ENCODE peak calls at places on chromosomes 11 and 22, in five cellular contexts. One of them, this sample, is unnamed.

GRCh38 chr22:45310331-45311032 is 748 bp downstream of the FAM118A start:
- DNase-seq in right lobe of liver: no peak
- DNase-seq in stomach: no peak
- DNase-seq in adrenal gland: no peak
- DNase-seq in K562: no peak
- DNase-seq in this sample: peak; percentile 55

GRCh38 chr11:8748317-8748716 is 65.7 kb downstream of the RPL27A start:
- DNase-seq in stomach: no peak
- DNase-seq in adrenal gland: no peak
- DNase-seq in K562: no peak
- DNase-seq in right lobe of liver: no peak
- DNase-seq in this sample: no peak

GRCh38 chr11:12248330-12248729 is 129.0 kb upstream of the PARVA start:
- DNase-seq in adrenal gland: peak; percentile 50
- DNase-seq in K562: no peak
- DNase-seq in right lobe of liver: peak; percentile 87
- DNase-seq in stomach: peak; percentile 98
- DNase-seq in this sample: no peak

GRCh38 chr22:28025866-28026575 is 107.0 kb upstream of the PITPNB start:
- DNase-seq in K562: no peak
- DNase-seq in right lobe of liver: peak; percentile 14
- DNase-seq in adrenal gland: no peak
- DNase-seq in stomach: peak; percentile 10
- DNase-seq in this sample: no peak

GRCh38 chr11:58731819-58732218 is at the start of gene GLYAT:
- DNase-seq in adrenal gland: no peak
- DNase-seq in right lobe of liver: peak; percentile 87
- DNase-seq in stomach: no peak
- DNase-seq in K562: no peak
- DNase-seq in this sample: no peak

GRCh38 chr22:36595968-36596367 is 67.0 kb upstream of the EIF3D start:
- DNase-seq in right lobe of liver: no peak
- DNase-seq in adrenal gland: no peak
- DNase-seq in stomach: no peak
- DNase-seq in K562: no peak
- DNase-seq in this sample: no peak

GRCh38 chr11:22165799-22166548 is 26.9 kb upstream of the ANO5 start:
- DNase-seq in K562: no peak
- DNase-seq in right lobe of liver: no peak
- DNase-seq in adrenal gland: no peak
- DNase-seq in stomach: no peak
- DNase-seq in this sample: no peak

GRCh38 chr11:90532125-90532524 is 309.3 kb upstream of the CHORDC1 start:
- DNase-seq in K562: no peak
- DNase-seq in adrenal gland: no peak
- DNase-seq in right lobe of liver: no peak
- DNase-seq in stomach: no peak
- DNase-seq in this sample: no peak

GRCh38 chr11:63816732-63817131 is 3.5 kb downstream of the SPINDOC start:
- DNase-seq in adrenal gland: no peak
- DNase-seq in K562: no peak
- DNase-seq in right lobe of liver: no peak
- DNase-seq in stomach: no peak
- DNase-seq in this sample: no peak

GRCh38 chr11:76801736-76802135 is 18.6 kb downstream of the TSKU start:
- DNase-seq in K562: no peak
- DNase-seq in stomach: no peak
- DNase-seq in adrenal gland: no peak
- DNase-seq in right lobe of liver: peak; percentile 36
- DNase-seq in this sample: no peak

GRCh38 chr11:61353109-61354067 is 8.3 kb downstream of the CYB561A3 start:
- DNase-seq in adrenal gland: peak; percentile 83
- DNase-seq in K562: no peak
- DNase-seq in right lobe of liver: peak; percentile 94
- DNase-seq in stomach: no peak
- DNase-seq in this sample: peak; percentile 62

GRCh38 chr11:17385492-17385891 is 3.0 kb downstream of the KCNJ11 start:
- DNase-seq in stomach: no peak
- DNase-seq in right lobe of liver: no peak
- DNase-seq in K562: no peak
- DNase-seq in adrenal gland: no peak
- DNase-seq in this sample: no peak

GRCh38 chr22:26673485-26673884 is 16.1 kb downstream of the MIAT start:
- DNase-seq in stomach: no peak
- DNase-seq in K562: no peak
- DNase-seq in right lobe of liver: no peak
- DNase-seq in adrenal gland: no peak
- DNase-seq in this sample: no peak

GRCh38 chr11:59380263-59381059 is 21.8 kb downstream of the OR5AN1 start:
- DNase-seq in right lobe of liver: no peak
- DNase-seq in adrenal gland: no peak
- DNase-seq in K562: no peak
- DNase-seq in stomach: no peak
- DNase-seq in this sample: no peak

GRCh38 chr11:6583584-6583983 is 19.8 kb downstream of the RRP8 start:
- DNase-seq in right lobe of liver: no peak
- DNase-seq in K562: no peak
- DNase-seq in adrenal gland: no peak
- DNase-seq in stomach: no peak
- DNase-seq in this sample: no peak

GRCh38 chr11:19988598-19988997 is 171.7 kb downstream of the DBX1 start:
- DNase-seq in K562: no peak
- DNase-seq in right lobe of liver: no peak
- DNase-seq in stomach: no peak
- DNase-seq in adrenal gland: no peak
- DNase-seq in this sample: no peak

GRCh38 chr11:90220391-90220790 is 2.5 kb downstream of the CHORDC1 start:
- DNase-seq in right lobe of liver: no peak
- DNase-seq in K562: no peak
- DNase-seq in stomach: no peak
- DNase-seq in adrenal gland: peak; percentile 23
- DNase-seq in this sample: no peak

GRCh38 chr22:50576070-50576469 is 2.2 kb downstream of the CPT1B start:
- DNase-seq in right lobe of liver: no peak
- DNase-seq in stomach: no peak
- DNase-seq in K562: peak; percentile 34
- DNase-seq in adrenal gland: no peak
- DNase-seq in this sample: no peak

GRCh38 chr11:2269601-2270321 is 627 bp downstream of the ASCL2 start:
- DNase-seq in stomach: peak; percentile 74
- DNase-seq in adrenal gland: no peak
- DNase-seq in K562: peak; percentile 57
- DNase-seq in right lobe of liver: peak; percentile 57
- DNase-seq in this sample: peak; percentile 22

GRCh38 chr11:103483996-103484395 is 374.8 kb downstream of the DYNC2H1 start:
- DNase-seq in right lobe of liver: no peak
- DNase-seq in stomach: no peak
- DNase-seq in K562: no peak
- DNase-seq in adrenal gland: no peak
- DNase-seq in this sample: no peak

DNA sequence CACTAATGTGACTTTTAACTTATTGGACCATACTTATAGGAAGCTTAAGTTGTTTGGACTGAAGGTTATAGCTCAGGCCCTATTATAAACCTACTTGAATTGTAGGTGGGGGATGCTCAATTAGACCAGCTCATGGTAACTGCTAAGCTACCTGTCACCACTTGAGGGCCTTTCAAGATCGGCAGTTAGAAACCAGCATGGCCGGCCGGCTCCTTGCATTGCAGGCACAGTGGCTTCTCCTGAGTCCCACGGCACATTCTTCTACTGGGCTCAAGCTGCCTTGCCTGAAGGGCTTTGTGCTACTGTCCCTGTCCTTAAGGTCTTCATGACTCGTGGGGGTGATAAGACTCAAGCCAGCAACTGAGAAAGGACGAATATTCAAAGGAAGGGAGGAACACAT is 70.8 kb downstream of the TBC1D22A start:
- DNase-seq in adrenal gland: no peak
- DNase-seq in K562: no peak
- DNase-seq in stomach: peak; percentile 65
- DNase-seq in right lobe of liver: peak; percentile 55
- DNase-seq in this sample: no peak
- TF ChIP-seq CTCF in adrenal gland: no peak
- TF ChIP-seq CTCF in K562: no peak
- TF ChIP-seq CTCF in stomach: no peak
- TF ChIP-seq CTCF in right lobe of liver: peak; percentile 49
- TF ChIP-seq CTCF in this sample: no peak

DNA sequence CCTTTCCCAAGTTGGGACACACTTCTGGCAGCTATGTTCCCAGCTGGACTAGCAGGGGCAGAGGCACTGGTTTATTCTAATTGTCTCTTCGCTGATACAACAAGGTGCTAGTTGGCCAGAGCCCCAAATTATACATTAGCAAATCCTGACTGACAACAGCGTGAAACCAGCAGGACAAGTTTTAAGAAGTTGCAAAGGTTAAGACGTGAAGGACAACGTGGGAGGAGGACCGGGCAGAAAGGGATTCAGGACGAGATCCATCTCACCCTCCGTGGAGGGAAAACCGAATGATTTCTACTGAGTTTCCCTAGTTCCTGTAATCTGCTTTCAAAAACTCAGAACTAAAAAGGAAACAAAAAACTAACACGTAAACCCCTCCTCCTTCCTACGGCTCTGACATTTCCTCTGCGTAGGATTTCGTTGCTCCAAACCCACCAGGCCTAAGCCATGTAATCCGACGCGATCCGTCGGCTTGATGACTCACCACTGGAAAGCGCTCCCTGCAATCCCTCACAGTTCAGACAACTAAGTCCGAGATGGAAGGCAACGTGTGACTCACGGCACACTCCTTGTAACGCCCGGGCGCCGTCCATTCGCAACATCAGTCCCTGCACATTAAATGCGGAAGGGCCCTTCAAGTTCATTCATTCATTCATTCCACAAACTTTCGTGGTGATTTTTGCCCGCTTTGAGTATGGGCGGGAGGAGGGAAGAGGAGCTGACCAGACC is 703 bp downstream of the POGLUT3 start:
- DNase-seq in adrenal gland: peak; percentile 96
- DNase-seq in K562: peak; percentile 76
- DNase-seq in right lobe of liver: peak; percentile 78
- DNase-seq in stomach: peak; percentile 80
- DNase-seq in this sample: peak; percentile 85
- H3K27ac ChIP-seq in adrenal gland: peak overlapping the region; percentile 94
- H3K27ac ChIP-seq in K562: peak overlapping the region; percentile 97
- H3K27ac ChIP-seq in right lobe of liver: peak overlapping the region; percentile 93
- H3K27ac ChIP-seq in stomach: peak overlapping the region; percentile 94
- H3K27ac ChIP-seq in this sample: peak overlapping the region; percentile 95

GRCh38 chr11:68332186-68332585 is 19.8 kb downstream of the LRP5 start:
- DNase-seq in adrenal gland: no peak
- DNase-seq in K562: no peak
- DNase-seq in stomach: no peak
- DNase-seq in right lobe of liver: no peak
- DNase-seq in this sample: no peak

GRCh38 chr11:68333176-68333575 is 20.8 kb downstream of the LRP5 start:
- DNase-seq in right lobe of liver: no peak
- DNase-seq in adrenal gland: no peak
- DNase-seq in K562: no peak
- DNase-seq in stomach: no peak
- DNase-seq in this sample: no peak

GRCh38 chr11:68329993-68330699 is 17.8 kb downstream of the LRP5 start:
- DNase-seq in adrenal gland: peak; percentile 66
- DNase-seq in stomach: no peak
- DNase-seq in K562: no peak
- DNase-seq in right lobe of liver: no peak
- DNase-seq in this sample: no peak

GRCh38 chr11:68330700-68331337 is 18.4 kb downstream of the LRP5 start:
- DNase-seq in stomach: no peak
- DNase-seq in right lobe of liver: no peak
- DNase-seq in K562: no peak
- DNase-seq in adrenal gland: no peak
- DNase-seq in this sample: no peak

GRCh38 chr11:68331338-68331947 is 19.1 kb downstream of the LRP5 start:
- DNase-seq in adrenal gland: no peak
- DNase-seq in stomach: no peak
- DNase-seq in K562: no peak
- DNase-seq in right lobe of liver: peak; percentile 61
- DNase-seq in this sample: no peak
- TF ChIP-seq POLR2A in adrenal gland: no peak
- TF ChIP-seq POLR2A in stomach: no peak
- TF ChIP-seq POLR2A in K562: no peak
- TF ChIP-seq POLR2A in right lobe of liver: peak; percentile 53
- TF ChIP-seq POLR2A in this sample: no peak

GRCh38 chr22:48534395-48534958 is 1293.2 kb downstream of the BRD1 start:
- DNase-seq in stomach: no peak
- DNase-seq in adrenal gland: no peak
- DNase-seq in K562: no peak
- DNase-seq in right lobe of liver: no peak
- DNase-seq in this sample: no peak
- TF ChIP-seq CTCF in stomach: no peak
- TF ChIP-seq CTCF in adrenal gland: no peak
- TF ChIP-seq CTCF in K562: no peak
- TF ChIP-seq CTCF in right lobe of liver: no peak
- TF ChIP-seq CTCF in this sample: no peak

DNA sequence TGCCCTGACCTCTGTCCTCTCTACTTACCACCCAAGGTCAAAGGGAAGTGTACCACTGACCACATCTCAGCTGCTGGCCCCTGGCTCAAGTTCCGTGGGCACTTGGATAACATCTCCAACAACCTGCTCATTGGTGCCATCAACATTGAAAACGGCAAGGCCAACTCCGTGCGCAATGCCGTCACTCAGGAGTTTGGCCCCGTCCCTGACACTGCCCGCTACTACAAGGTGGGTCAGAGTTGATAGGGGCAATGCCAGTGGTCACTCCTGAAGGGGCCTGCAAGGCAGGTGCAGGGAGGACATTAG is 18.1 kb downstream of the POLR3H start:
- DNase-seq in K562: no peak
- DNase-seq in stomach: no peak
- DNase-seq in adrenal gland: peak; percentile 45
- DNase-seq in right lobe of liver: no peak
- DNase-seq in this sample: no peak
- H3K27ac ChIP-seq in K562: peak overlapping the region; percentile 39
- H3K27ac ChIP-seq in stomach: peak overlapping the region; percentile 84
- H3K27ac ChIP-seq in adrenal gland: peak overlapping the region; percentile 48
- H3K27ac ChIP-seq in right lobe of liver: peak overlapping the region; percentile 73
- H3K27ac ChIP-seq in this sample: no peak overlapping the region

DNA sequence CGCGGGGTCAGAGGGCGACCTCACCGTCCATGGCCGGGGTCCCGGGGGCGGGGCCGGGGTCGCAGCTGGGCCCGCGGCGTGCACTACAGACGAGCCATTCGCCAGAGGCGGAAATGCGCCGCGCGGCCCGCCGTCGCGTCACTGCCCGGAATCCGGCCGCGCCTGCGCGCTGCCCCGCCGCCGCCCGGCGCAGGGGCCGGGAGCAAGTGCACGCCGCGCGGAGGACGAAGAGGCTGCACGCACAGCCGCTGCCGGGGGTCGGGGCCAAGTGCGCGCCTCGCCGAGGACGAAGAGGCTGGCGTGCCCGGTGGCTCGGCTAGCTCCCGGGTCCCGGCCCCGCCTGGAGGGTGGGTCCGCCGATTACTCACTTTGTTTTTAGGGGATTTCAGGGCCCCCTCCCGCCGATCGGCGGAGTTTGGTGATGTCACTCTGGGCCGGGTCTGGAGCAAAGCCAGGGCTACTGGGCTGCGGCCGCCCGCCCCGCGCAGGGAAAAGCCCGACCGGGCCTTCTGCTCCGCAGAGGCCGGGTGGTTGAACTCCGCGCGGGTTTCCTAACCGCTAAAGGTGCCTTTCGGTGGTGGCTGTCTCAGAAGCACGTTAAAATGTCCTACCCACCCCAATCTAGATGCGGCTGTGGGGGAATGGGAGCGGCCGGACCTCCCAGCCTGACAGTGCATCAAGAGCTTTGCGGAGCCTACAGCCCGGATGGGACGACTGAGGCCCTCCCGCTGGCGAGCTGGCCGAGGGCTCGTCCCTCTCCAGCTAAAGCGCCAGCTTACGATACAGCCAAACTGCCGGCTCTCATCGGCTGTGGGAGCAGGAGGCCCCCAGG is at the start of gene RELA:
- DNase-seq in right lobe of liver: peak; percentile 96
- DNase-seq in stomach: peak; percentile 93
- DNase-seq in K562: peak; percentile 93
- DNase-seq in adrenal gland: peak; percentile 92
- DNase-seq in this sample: peak; percentile 85
- TF ChIP-seq POLR2A in right lobe of liver: peak; percentile 84
- TF ChIP-seq POLR2A in stomach: peak; percentile 72
- TF ChIP-seq POLR2A in K562: peak; percentile 81
- TF ChIP-seq POLR2A in adrenal gland: peak; percentile 78
- TF ChIP-seq POLR2A in this sample: peak; percentile 74